ENCODE peak calls at places on chromosomes 1 and 21, in four cellular contexts. J, T, Y and Q are unnamed samples.

GRCh38 chr1:90501281-90501680 is 215.8 kb downstream of the BARHL2 start:
- DNase-seq in J (no peak), T (no peak), Y (no peak), Q (no peak)

GRCh38 chr1:200535605-200536004 is 84.9 kb downstream of the KIF14 start:
- DNase-seq in J (peak; percentile 10), T (no peak), Y (no peak), Q (no peak)

GRCh38 chr1:214380986-214381695 is 100.2 kb downstream of the SMYD2 start:
- DNase-seq in J (no peak), T (no peak), Y (no peak), Q (no peak)

GRCh38 chr21:46006547-46007497 is 25.3 kb downstream of the COL6A1 start:
- DNase-seq in J (no peak), T (no peak), Y (no peak), Q (peak; percentile 19)

GRCh38 chr1:201266276-201266675 is 17.0 kb upstream of the PKP1 start:
- DNase-seq in J (no peak), T (no peak), Y (no peak), Q (no peak)

GRCh38 chr1:19416145-19416544 is 69.2 kb downstream of the CAPZB start:
- DNase-seq in J (no peak), T (no peak), Y (no peak), Q (no peak)

GRCh38 chr1:95974586-95974985 is 740.6 kb downstream of the RWDD3 start:
- DNase-seq in J (no peak), T (no peak), Y (no peak), Q (no peak)

GRCh38 chr1:36673207-36673606 is 190.5 kb upstream of the CSF3R start:
- DNase-seq in J (no peak), T (no peak), Y (no peak), Q (no peak)

GRCh38 chr1:19410393-19410792 is 74.9 kb downstream of the CAPZB start:
- DNase-seq in J (no peak), T (no peak), Y (no peak), Q (no peak)

GRCh38 chr1:17798011-17798410 is 42.9 kb downstream of the ACTL8 start:
- DNase-seq in J (no peak), T (no peak), Y (no peak), Q (no peak)

GRCh38 chr1:118995312-118996016 is 7.3 kb upstream of the TBX15 start:
- DNase-seq in J (no peak), T (no peak), Y (no peak), Q (no peak)

GRCh38 chr1:90724926-90725325 is 7.8 kb upstream of the BARHL2 start:
- DNase-seq in J (no peak), T (no peak), Y (no peak), Q (no peak)

GRCh38 chr21:20649231-20649630 is 349.0 kb upstream of the NCAM2 start:
- DNase-seq in J (no peak), T (no peak), Y (no peak), Q (no peak)

GRCh38 chr1:90387825-90388224 is 329.3 kb downstream of the BARHL2 start:
- DNase-seq in J (no peak), T (no peak), Y (no peak), Q (no peak)

GRCh38 chr1:167121375-167122120 is 27.7 kb downstream of the STYXL2 start:
- DNase-seq in J (no peak), T (no peak), Y (no peak), Q (no peak)

GRCh38 chr1:246444611-246445010 is 62.5 kb downstream of the SMYD3 start:
- DNase-seq in J (no peak), T (no peak), Y (peak; percentile 14), Q (no peak)

GRCh38 chr1:24874611-24875225 is 55.4 kb downstream of the RUNX3 start:
- DNase-seq in J (no peak), T (no peak), Y (no peak), Q (no peak)

GRCh38 chr21:45279446-45280177 is 8.1 kb downstream of the POFUT2 start:
- DNase-seq in J (no peak), T (no peak), Y (no peak), Q (no peak)

GRCh38 chr1:230084408-230085177 is 17.6 kb downstream of the GALNT2 start:
- DNase-seq in J (peak; percentile 59), T (no peak), Y (no peak), Q (no peak)

GRCh38 chr1:6011161-6011945 is 19.1 kb upstream of the NPHP4 start:
- DNase-seq in J (no peak), T (no peak), Y (no peak), Q (no peak)

GRCh38 chr1:2368053-2368744 is 23.2 kb downstream of the MORN1 start:
- DNase-seq in J (no peak), T (no peak), Y (peak; percentile 38), Q (no peak)

GRCh38 chr21:38721983-38722382 is 83.7 kb upstream of the ETS2 start:
- DNase-seq in J (no peak), T (no peak), Y (no peak), Q (no peak)

GRCh38 chr1:10694274-10694632 is 102.2 kb downstream of the CASZ1 start:
- DNase-seq in J (no peak), T (peak; percentile 85), Y (no peak), Q (peak; percentile 83)

GRCh38 chr1:6580119-6580587 is 359 bp downstream of the ZBTB48 start:
- DNase-seq in J (no peak), T (no peak), Y (no peak), Q (no peak)

GRCh38 chr1:201536542-201536941 is 2.4 kb upstream of the NAV1 start:
- DNase-seq in J (no peak), T (no peak), Y (no peak), Q (no peak)

GRCh38 chr1:98441281-98441680 is 220.2 kb upstream of the SNX7 start:
- DNase-seq in J (no peak), T (no peak), Y (no peak), Q (no peak)

GRCh38 chr1:10687782-10688408 is 108.6 kb downstream of the CASZ1 start:
- DNase-seq in J (no peak), T (no peak), Y (no peak), Q (no peak)

GRCh38 chr1:206851611-206852010 is 13.8 kb upstream of the IL20 start:
- DNase-seq in J (no peak), T (no peak), Y (no peak), Q (no peak)

GRCh38 chr1:113978863-113979702 is at the start of gene OLFML3:
- DNase-seq in J (peak; percentile 87), T (peak; percentile 30), Y (peak; percentile 91), Q (peak; percentile 29)

GRCh38 chr21:40760811-40761210 is 86.1 kb downstream of the DSCAM start:
- DNase-seq in J (no peak), T (no peak), Y (no peak), Q (no peak)

GRCh38 chr21:17050646-17051045 is 462.2 kb upstream of the CXADR start:
- DNase-seq in J (no peak), T (no peak), Y (no peak), Q (no peak)

GRCh38 chr1:99218999-99219398 is 45.3 kb upstream of the PLPPR4 start:
- DNase-seq in J (no peak), T (no peak), Y (no peak), Q (no peak)

GRCh38 chr1:219279017-219279770 is 105.5 kb downstream of the LYPLAL1 start:
- DNase-seq in J (peak; percentile 56), T (no peak), Y (no peak), Q (no peak)

GRCh38 chr1:219278288-219278687 is 104.6 kb downstream of the LYPLAL1 start:
- DNase-seq in J (no peak), T (no peak), Y (no peak), Q (no peak)

GRCh38 chr1:219277304-219277840 is 103.7 kb downstream of the LYPLAL1 start:
- DNase-seq in J (peak; percentile 19), T (no peak), Y (no peak), Q (no peak)

GRCh38 chr1:219273088-219273686 is 99.5 kb downstream of the LYPLAL1 start:
- DNase-seq in J (no peak), T (no peak), Y (no peak), Q (no peak)

DNA sequence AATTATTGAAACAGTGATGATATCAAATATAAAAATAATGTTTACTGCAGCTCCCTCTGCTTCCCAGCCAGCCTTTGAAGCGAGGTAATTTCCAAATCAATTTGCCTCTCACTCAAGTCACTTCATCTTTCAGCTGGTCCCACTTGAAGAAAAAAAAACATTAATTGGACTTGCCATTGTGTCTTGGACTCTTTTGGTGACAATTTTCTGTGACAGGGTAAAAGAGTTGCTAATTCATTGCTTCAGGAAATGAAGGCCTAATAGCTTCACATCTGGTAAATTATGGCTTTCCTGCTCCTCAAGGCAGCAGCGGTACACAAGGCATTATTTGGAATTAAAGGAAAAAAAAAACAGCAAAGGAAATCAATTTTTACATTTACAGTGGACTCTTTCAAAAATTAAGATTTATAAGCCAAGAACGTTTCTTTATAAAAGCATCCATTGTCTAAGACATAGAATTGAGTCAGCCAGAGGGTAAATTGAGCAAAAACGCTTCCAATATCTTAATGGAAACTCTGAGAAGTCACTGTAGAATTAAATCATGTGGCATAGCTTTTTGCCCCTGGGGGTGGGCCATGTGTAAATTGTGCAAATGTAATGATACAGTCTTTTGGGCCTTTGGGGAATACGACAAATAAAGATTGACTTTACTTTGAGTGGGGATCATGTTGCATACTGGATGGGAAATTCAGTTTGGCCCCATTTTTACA is 102.5 kb downstream of the LYPLAL1 start:
- DNase-seq in J (no peak), T (no peak), Y (no peak), Q (no peak)
- TF ChIP-seq TAF1 in J (no peak), T (no peak), Y (no peak), Q (no peak)

DNA sequence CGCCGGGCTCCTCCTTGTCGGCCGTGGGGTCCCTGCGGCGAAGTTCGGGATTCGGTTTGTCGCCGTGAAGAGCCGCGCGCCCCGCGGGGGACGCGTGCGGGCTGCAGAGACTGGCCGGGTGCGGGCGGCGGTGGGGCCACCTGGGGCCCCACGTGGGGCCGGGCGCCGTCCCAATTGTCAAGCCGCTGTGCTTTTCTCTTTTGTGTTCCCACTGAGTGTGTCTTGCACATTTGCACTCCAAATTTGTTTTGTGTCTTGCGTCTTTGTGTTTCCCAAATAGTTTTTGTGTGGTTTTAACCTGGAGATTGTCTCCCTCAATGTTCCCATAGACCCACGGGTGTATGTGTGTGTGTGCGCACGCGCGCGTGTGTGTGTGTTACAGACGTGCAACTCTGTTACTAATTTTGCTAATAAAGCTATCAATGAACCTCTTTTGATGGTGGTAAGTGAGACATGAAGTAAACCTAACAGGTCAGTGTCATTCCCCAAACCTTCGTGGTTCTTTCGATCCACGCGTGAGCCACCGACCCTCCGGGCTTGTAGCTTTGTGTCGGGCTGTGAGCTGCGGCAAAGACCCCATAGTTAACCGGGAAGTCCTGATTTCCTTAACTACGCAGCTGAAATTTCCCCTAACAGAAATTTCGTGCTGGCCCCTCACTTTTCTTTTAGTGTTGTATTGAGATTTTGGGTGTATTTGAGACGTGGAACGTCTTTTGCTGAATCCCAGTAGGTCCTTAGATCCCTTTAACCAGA is 709 bp downstream of the PRDM2 start:
- DNase-seq in J (no peak), T (no peak), Y (peak; percentile 19), Q (peak; percentile 50)
- TF ChIP-seq POLR2A in J (no peak), T (no peak), Y (no peak), Q (no peak)

GRCh38 chr1:21018673-21019072 is 158.0 kb downstream of the EIF4G3 start:
- DNase-seq in J (no peak), T (no peak), Y (no peak), Q (no peak)

GRCh38 chr1:21021311-21021710 is 155.4 kb downstream of the EIF4G3 start:
- DNase-seq in J (no peak), T (no peak), Y (no peak), Q (no peak)

GRCh38 chr1:21024918-21025317 is 151.8 kb downstream of the EIF4G3 start:
- DNase-seq in J (no peak), T (no peak), Y (no peak), Q (no peak)

GRCh38 chr1:21020151-21020550 is 156.5 kb downstream of the EIF4G3 start:
- DNase-seq in J (no peak), T (no peak), Y (no peak), Q (no peak)

GRCh38 chr1:21022279-21023040 is 154.2 kb downstream of the EIF4G3 start:
- DNase-seq in J (peak; percentile 98), T (peak; percentile 32), Y (peak; percentile 96), Q (peak; percentile 19)
- TF ChIP-seq POLR2AphosphoS5 in J (peak; percentile 39), T (peak; percentile 34), Y (peak; percentile 32), Q (no peak)

GRCh38 chr1:100277866-100278265 is 11.8 kb downstream of the RTCA start:
- DNase-seq in J (no peak), T (no peak), Y (peak; percentile 21), Q (no peak)
- TF ChIP-seq TAF1 in J (no peak), T (no peak), Y (no peak), Q (no peak)